ENCODE peak calls at places on chromosomes 16 and 17, in five cellular contexts. H is activated T-cell treated with anti-CD3 and anti-CD28 coated beads, Interleukin-2, amount 50 U/mL, for 24 hours; B is stimulated activated CD8-positive, alpha-beta memory T cell treated with anti-CD3 and anti-CD28 coated beads, Interleukin-2, amount 100 ng/mL, for 1 hour; F is GM12865; Y is activated CD4-positive, alpha-beta T cell treated with anti-CD3 and anti-CD28 coated beads, Interleukin-2, amount 50 U/mL, for 48 hours. Z is an unnamed sample.

GRCh38 chr17:40556198-40556661 is 9.0 kb downstream of the CCR7 start:
- DNase-seq in H (peak), B (no peak), F (peak), Y (no peak), Z (no peak)

GRCh38 chr16:78862022-78862421 is 738.5 kb downstream of the MAF start:
- DNase-seq in H (no peak), B (no peak), F (no peak), Y (no peak), Z (no peak)

GRCh38 chr17:65198653-65199382 is 61.6 kb downstream of the RGS9 start:
- DNase-seq in H (no peak), B (no peak), F (peak), Y (no peak), Z (no peak)

GRCh38 chr16:1171854-1172428 is 19.0 kb downstream of the CACNA1H start:
- DNase-seq in H (no peak), B (no peak), F (no peak), Y (no peak), Z (no peak)

GRCh38 chr17:79814966-79815835 is 18.3 kb upstream of the CBX8 start:
- DNase-seq in H (no peak), B (no peak), F (no peak), Y (no peak), Z (no peak)

GRCh38 chr16:88468289-88469129 is 15.4 kb downstream of the ZFPM1 start:
- DNase-seq in H (no peak), B (no peak), F (peak), Y (no peak), Z (no peak)

GRCh38 chr17:20313306-20313705 is 154.0 kb downstream of the LGALS9B start:
- DNase-seq in H (no peak), B (no peak), F (no peak), Y (no peak), Z (no peak)

GRCh38 chr17:58330997-58331814 is 2.6 kb upstream of the TSPOAP1 start:
- DNase-seq in H (peak), B (no peak), F (peak), Y (peak), Z (peak)

GRCh38 chr17:18356624-18357023 is 6.7 kb downstream of the SHMT1 start:
- DNase-seq in H (no peak), B (no peak), F (no peak), Y (no peak), Z (no peak)

GRCh38 chr17:70523407-70523806 is 354.1 kb downstream of the KCNJ2 start:
- DNase-seq in H (no peak), B (no peak), F (no peak), Y (no peak), Z (no peak)

GRCh38 chr17:21286771-21287702 is 2.5 kb downstream of the MAP2K3 start:
- DNase-seq in H (peak), B (no peak), F (peak), Y (peak), Z (no peak)

GRCh38 chr17:66272699-66273390 is 29.6 kb upstream of the PRKCA start:
- DNase-seq in H (no peak), B (no peak), F (no peak), Y (no peak), Z (no peak)

GRCh38 chr17:13671341-13671740 is 69.6 kb upstream of the HS3ST3A1 start:
- DNase-seq in H (no peak), B (no peak), F (no peak), Y (no peak), Z (no peak)

GRCh38 chr16:49054606-49055005 is 227.0 kb downstream of the CBLN1 start:
- DNase-seq in H (no peak), B (no peak), F (no peak), Y (no peak), Z (no peak)

GRCh38 chr17:59167571-59168001 is 12.0 kb downstream of the PRR11 start:
- DNase-seq in H (no peak), B (no peak), F (no peak), Y (no peak), Z (no peak)

GRCh38 chr16:22098538-22099255 is 6.4 kb downstream of the VWA3A start:
- DNase-seq in H (no peak), B (no peak), F (peak), Y (no peak), Z (no peak)

GRCh38 chr16:67858448-67858993 is 11.0 kb upstream of the CENPT start:
- DNase-seq in H (no peak), B (no peak), F (no peak), Y (no peak), Z (no peak)

GRCh38 chr16:971981-972315 is 1.2 kb upstream of the LMF1 start:
- DNase-seq in H (no peak), B (no peak), F (no peak), Y (no peak), Z (no peak)

GRCh38 chr17:79842656-79843474 is 3.6 kb upstream of the CBX4 start:
- DNase-seq in H (peak), B (no peak), F (peak), Y (no peak), Z (peak)

GRCh38 chr17:79613195-79613517 is 2.3 kb upstream of the RBFOX3 start:
- DNase-seq in H (no peak), B (no peak), F (no peak), Y (no peak), Z (no peak)

GRCh38 chr17:66268247-66268927 is 34.0 kb upstream of the PRKCA start:
- DNase-seq in H (no peak), B (no peak), F (no peak), Y (no peak), Z (no peak)

GRCh38 chr17:66714046-66715023 is 120.6 kb upstream of the CACNG5 start:
- DNase-seq in H (no peak), B (no peak), F (peak), Y (no peak), Z (no peak)

GRCh38 chr17:74117999-74118421 is 85.5 kb upstream of the RPL38 start:
- DNase-seq in H (no peak), B (no peak), F (no peak), Y (no peak), Z (no peak)

GRCh38 chr16:2664522-2665096 is 17.7 kb upstream of the KCTD5 start:
- DNase-seq in H (no peak), B (no peak), F (no peak), Y (no peak), Z (no peak)

GRCh38 chr17:75783069-75783783 is 1.4 kb upstream of the UNK start:
- DNase-seq in H (no peak), B (no peak), F (peak), Y (no peak), Z (no peak)

GRCh38 chr17:48578616-48579560 is 738 bp upstream of the HOXB4 start:
- DNase-seq in H (no peak), B (no peak), F (no peak), Y (peak), Z (no peak)

GRCh38 chr16:4266372-4266771 is 6.5 kb downstream of the TFAP4 start:
- DNase-seq in H (no peak), B (no peak), F (no peak), Y (no peak), Z (no peak)

GRCh38 chr17:7844292-7845154 is 10.3 kb upstream of the TMEM88 start:
- DNase-seq in H (peak), B (peak), F (peak), Y (peak), Z (peak)

GRCh38 chr17:67818110-67819002 is 6.9 kb upstream of the BPTF start:
- DNase-seq in H (no peak), B (no peak), F (peak), Y (no peak), Z (no peak)

GRCh38 chr17:65290041-65290440 is 152.9 kb downstream of the RGS9 start:
- DNase-seq in H (no peak), B (no peak), F (no peak), Y (no peak), Z (no peak)

GRCh38 chr16:50295541-50296132 is 29.3 kb downstream of the ADCY7 start:
- DNase-seq in H (no peak), B (no peak), F (no peak), Y (no peak), Z (no peak)

GRCh38 chr17:56688151-56688550 is 94.7 kb downstream of the NOG start:
- DNase-seq in H (no peak), B (no peak), F (no peak), Y (no peak), Z (no peak)

GRCh38 chr17:45135978-45136791 is 698 bp downstream of the ACBD4 start:
- DNase-seq in H (no peak), B (no peak), F (no peak), Y (no peak), Z (no peak)

GRCh38 chr17:20234266-20234665 is 225.1 kb downstream of the SPECC1 start:
- DNase-seq in H (peak), B (no peak), F (peak), Y (peak), Z (peak)

GRCh38 chr16:65119905-65120341 is 1.9 kb downstream of the CDH11 start:
- DNase-seq in H (no peak), B (no peak), F (no peak), Y (no peak), Z (no peak)